ENCODE peak calls at places on chromosomes 11 and 22, in nine cellular contexts. O, C, E, S, M, A, P, F and Z are unnamed samples.

GRCh38 chr11:23540101-23540561 is 679.9 kb upstream of the CCDC179 start:
- DNase-seq in O (no peak), C (no peak), E (no peak), S (no peak), M (no peak), A (peak), P (no peak), F (no peak), Z (no peak)

GRCh38 chr11:24747275-24748251 is 250.7 kb downstream of the LUZP2 start:
- DNase-seq in O (no peak), C (no peak), E (no peak), S (no peak), M (no peak), A (no peak), P (no peak), F (no peak), Z (no peak)

GRCh38 chr22:50576070-50576469 is 2.2 kb downstream of the CPT1B start:
- DNase-seq in O (no peak), C (no peak), E (no peak), S (peak), M (no peak), A (peak), P (peak), F (no peak), Z (no peak)

GRCh38 chr11:103051986-103052385 is 40.0 kb downstream of the DCUN1D5 start:
- DNase-seq in O (no peak), C (no peak), E (no peak), S (no peak), M (no peak), A (no peak), P (no peak), F (no peak), Z (no peak)

GRCh38 chr11:19560156-19560555 is 152.5 kb upstream of the NAV2 start:
- DNase-seq in O (no peak), C (no peak), E (no peak), S (no peak), M (no peak), A (no peak), P (no peak), F (no peak), Z (no peak)

GRCh38 chr11:2510626-2511402 is 66.0 kb downstream of the KCNQ1 start:
- DNase-seq in O (peak), C (peak), E (peak), S (no peak), M (no peak), A (no peak), P (peak), F (peak), Z (no peak)

GRCh38 chr11:104564921-104565580 is 333.2 kb downstream of the CASP12 start:
- DNase-seq in O (no peak), C (no peak), E (peak), S (no peak), M (no peak), A (no peak), P (peak), F (no peak), Z (no peak)

GRCh38 chr11:70251583-70252285 is 18.8 kb upstream of the PPFIA1 start:
- DNase-seq in O (no peak), C (peak), E (no peak), S (no peak), M (no peak), A (no peak), P (peak), F (no peak), Z (no peak)

GRCh38 chr11:96179905-96180304 is 163.1 kb downstream of the MAML2 start:
- DNase-seq in O (no peak), C (no peak), E (no peak), S (no peak), M (no peak), A (no peak), P (no peak), F (no peak), Z (no peak)

GRCh38 chr11:76803811-76804600 is 20.9 kb downstream of the TSKU start:
- DNase-seq in O (no peak), C (no peak), E (peak), S (no peak), M (peak), A (peak), P (no peak), F (no peak), Z (no peak)

GRCh38 chr11:115672412-115672811 is 168.2 kb upstream of the CADM1 start:
- DNase-seq in O (no peak), C (no peak), E (no peak), S (no peak), M (no peak), A (no peak), P (no peak), F (no peak), Z (no peak)

GRCh38 chr22:48860557-48860956 is 967.1 kb downstream of the BRD1 start:
- DNase-seq in O (no peak), C (no peak), E (no peak), S (no peak), M (no peak), A (no peak), P (no peak), F (no peak), Z (no peak)

GRCh38 chr11:25206762-25207161 is 709.9 kb downstream of the LUZP2 start:
- DNase-seq in O (no peak), C (no peak), E (no peak), S (no peak), M (no peak), A (no peak), P (no peak), F (no peak), Z (no peak)

GRCh38 chr11:33633251-33634003 is 67.2 kb downstream of the C11orf91 start:
- DNase-seq in O (no peak), C (no peak), E (no peak), S (no peak), M (no peak), A (peak), P (no peak), F (no peak), Z (no peak)

GRCh38 chr22:44210721-44211120 is 30.0 kb downstream of the PARVG start:
- DNase-seq in O (no peak), C (peak), E (no peak), S (peak), M (no peak), A (no peak), P (no peak), F (no peak), Z (peak)

GRCh38 chr11:22666700-22667439 is 459 bp downstream of the GAS2 start:
- DNase-seq in O (peak), C (peak), E (peak), S (no peak), M (no peak), A (no peak), P (peak), F (no peak), Z (no peak)

GRCh38 chr11:47348859-47349258 is 3.6 kb downstream of the MYBPC3 start:
- DNase-seq in O (no peak), C (no peak), E (no peak), S (no peak), M (no peak), A (peak), P (no peak), F (no peak), Z (no peak)

GRCh38 chr11:30106222-30106621 is 89.4 kb upstream of the KCNA4 start:
- DNase-seq in O (no peak), C (no peak), E (no peak), S (no peak), M (no peak), A (no peak), P (no peak), F (no peak), Z (no peak)

GRCh38 chr11:44632466-44633123 is 67.1 kb downstream of the CD82 start:
- DNase-seq in O (no peak), C (peak), E (peak), S (no peak), M (peak), A (peak), P (peak), F (peak), Z (peak)

GRCh38 chr11:61092280-61092766 is 10.0 kb upstream of the CD5 start:
- DNase-seq in O (no peak), C (no peak), E (no peak), S (no peak), M (no peak), A (no peak), P (no peak), F (no peak), Z (no peak)

GRCh38 chr11:45541693-45542434 is 123.6 kb downstream of the CHST1 start:
- DNase-seq in O (no peak), C (no peak), E (no peak), S (no peak), M (no peak), A (no peak), P (no peak), F (no peak), Z (no peak)

GRCh38 chr22:35539910-35540599 is 576 bp upstream of the RASD2 start:
- DNase-seq in O (peak), C (no peak), E (peak), S (no peak), M (peak), A (no peak), P (peak), F (no peak), Z (no peak)

GRCh38 chr22:17606472-17606871 is 22.1 kb downstream of the ATP6V1E1 start:
- DNase-seq in O (no peak), C (no peak), E (peak), S (no peak), M (no peak), A (no peak), P (no peak), F (no peak), Z (no peak)

GRCh38 chr22:37283393-37283937 is 1.2 kb downstream of the CYTH4 start:
- DNase-seq in O (peak), C (no peak), E (peak), S (no peak), M (peak), A (no peak), P (no peak), F (no peak), Z (no peak)

GRCh38 chr11:116357769-116358544 is 414.8 kb downstream of the BUD13 start:
- DNase-seq in O (no peak), C (no peak), E (no peak), S (no peak), M (no peak), A (peak), P (no peak), F (no peak), Z (no peak)

GRCh38 chr11:111604392-111605009 is 2.3 kb downstream of the SIK2 start:
- DNase-seq in O (no peak), C (no peak), E (no peak), S (no peak), M (peak), A (peak), P (no peak), F (no peak), Z (no peak)

GRCh38 chr11:70506658-70506970 is 108.3 kb downstream of the CTTN start:
- DNase-seq in O (no peak), C (no peak), E (peak), S (no peak), M (no peak), A (no peak), P (peak), F (no peak), Z (no peak)

GRCh38 chr22:38257650-38258246 is 15.1 kb downstream of the TMEM184B start:
- DNase-seq in O (peak), C (no peak), E (no peak), S (no peak), M (no peak), A (no peak), P (no peak), F (no peak), Z (no peak)

GRCh38 chr11:16404781-16405180 is 48.4 kb upstream of the SOX6 start:
- DNase-seq in O (no peak), C (no peak), E (no peak), S (no peak), M (no peak), A (no peak), P (no peak), F (no peak), Z (no peak)

GRCh38 chr11:27296406-27296994 is 66.5 kb downstream of the CCDC34 start:
- DNase-seq in O (no peak), C (no peak), E (no peak), S (peak), M (no peak), A (peak), P (no peak), F (no peak), Z (no peak)

GRCh38 chr11:70089631-70090030 is 11.5 kb downstream of the ANO1 start:
- DNase-seq in O (no peak), C (no peak), E (no peak), S (no peak), M (no peak), A (no peak), P (no peak), F (no peak), Z (no peak)

GRCh38 chr22:23826510-23827350 is 12.1 kb downstream of the DERL3 start:
- DNase-seq in O (peak), C (no peak), E (peak), S (no peak), M (no peak), A (no peak), P (peak), F (no peak), Z (no peak)

DNA sequence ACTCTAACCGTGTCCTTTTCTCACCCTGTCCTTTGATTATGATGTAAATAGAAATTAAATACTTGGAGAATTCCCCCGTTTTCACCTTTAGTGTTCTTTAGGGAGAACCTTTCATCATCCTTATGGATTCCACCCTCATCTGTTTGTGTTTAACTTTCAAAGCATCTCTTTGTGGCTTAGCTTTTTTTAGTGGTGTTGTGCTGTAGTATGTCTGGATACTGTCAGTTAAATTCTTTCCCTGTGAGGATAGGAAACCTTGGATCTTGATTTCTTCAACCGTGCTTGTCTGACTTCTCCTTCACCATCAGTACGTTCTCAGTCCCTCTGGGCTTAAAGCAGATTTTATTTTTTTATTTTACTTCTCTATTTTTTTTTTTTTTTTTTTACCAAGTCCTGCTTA is 48.6 kb downstream of the PPP6R3 start:
- DNase-seq in O (no peak), C (no peak), E (no peak), S (peak), M (no peak), A (no peak), P (no peak), F (no peak), Z (no peak)
- H3K4me3 ChIP-seq in O (no peak), C (no peak), E (no peak), S (no peak), M (no peak), A (no peak), P (no peak), F (no peak), Z (no peak)

GRCh38 chr11:808427-809286 is 1.1 kb upstream of the RPLP2 start:
- DNase-seq in O (no peak), C (peak), E (peak), S (no peak), M (no peak), A (no peak), P (no peak), F (no peak), Z (no peak)

GRCh38 chr11:811446-812245 is 1.9 kb downstream of the RPLP2 start:
- DNase-seq in O (no peak), C (no peak), E (no peak), S (no peak), M (no peak), A (no peak), P (no peak), F (no peak), Z (no peak)

GRCh38 chr11:812390-812789 is 2.6 kb downstream of the RPLP2 start:
- DNase-seq in O (no peak), C (no peak), E (no peak), S (no peak), M (no peak), A (no peak), P (no peak), F (no peak), Z (no peak)

GRCh38 chr11:810040-810567 is 337 bp downstream of the RPLP2 start:
- DNase-seq in O (peak), C (peak), E (no peak), S (no peak), M (no peak), A (no peak), P (no peak), F (no peak), Z (no peak)

GRCh38 chr11:809287-810039 is at the start of gene RPLP2:
- DNase-seq in O (peak), C (peak), E (peak), S (peak), M (peak), A (peak), P (peak), F (peak), Z (peak)
- H3K4me3 ChIP-seq in O (peak), C (peak), E (peak), S (peak), M (peak), A (peak), P (peak), F (peak), Z (peak)

GRCh38 chr11:62591448-62592215 is at the start of gene TUT1:
- DNase-seq in O (peak), C (peak), E (peak), S (peak), M (peak), A (peak), P (peak), F (peak), Z (peak)

GRCh38 chr11:62595124-62595523 is 3.8 kb upstream of the TUT1 start:
- DNase-seq in O (peak), C (no peak), E (no peak), S (no peak), M (no peak), A (no peak), P (no peak), F (no peak), Z (no peak)

GRCh38 chr11:62593434-62594044 is 2.2 kb upstream of the TUT1 start:
- DNase-seq in O (peak), C (peak), E (peak), S (no peak), M (peak), A (peak), P (peak), F (peak), Z (peak)

GRCh38 chr11:62592216-62592815 is 993 bp upstream of the TUT1 start:
- DNase-seq in O (no peak), C (no peak), E (no peak), S (no peak), M (no peak), A (no peak), P (no peak), F (no peak), Z (no peak)

GRCh38 chr11:62592989-62593421 is 1.7 kb upstream of the TUT1 start:
- DNase-seq in O (peak), C (no peak), E (no peak), S (no peak), M (no peak), A (no peak), P (no peak), F (no peak), Z (no peak)
- H3K4me3 ChIP-seq in O (no peak), C (no peak), E (no peak), S (no peak), M (no peak), A (no peak), P (no peak), F (no peak), Z (no peak)

GRCh38 chr11:828501-829115 is 889 bp downstream of the CRACR2B start:
- DNase-seq in O (peak), C (no peak), E (no peak), S (no peak), M (no peak), A (no peak), P (no peak), F (no peak), Z (no peak)

GRCh38 chr11:827861-828167 is at the start of gene CRACR2B:
- DNase-seq in O (peak), C (no peak), E (peak), S (no peak), M (no peak), A (no peak), P (no peak), F (no peak), Z (no peak)

GRCh38 chr11:830295-831131 is 2.2 kb upstream of the CD151 start:
- DNase-seq in O (peak), C (no peak), E (peak), S (no peak), M (peak), A (no peak), P (peak), F (peak), Z (no peak)

GRCh38 chr11:829946-830294 is 2.2 kb downstream of the CRACR2B start:
- DNase-seq in O (no peak), C (no peak), E (no peak), S (no peak), M (no peak), A (no peak), P (no peak), F (no peak), Z (no peak)

GRCh38 chr11:829116-829945 is 1.6 kb downstream of the CRACR2B start:
- DNase-seq in O (peak), C (peak), E (peak), S (no peak), M (no peak), A (no peak), P (no peak), F (peak), Z (no peak)
- H3K4me3 ChIP-seq in O (no peak), C (peak), E (peak), S (no peak), M (peak), A (no peak), P (no peak), F (no peak), Z (no peak)

DNA sequence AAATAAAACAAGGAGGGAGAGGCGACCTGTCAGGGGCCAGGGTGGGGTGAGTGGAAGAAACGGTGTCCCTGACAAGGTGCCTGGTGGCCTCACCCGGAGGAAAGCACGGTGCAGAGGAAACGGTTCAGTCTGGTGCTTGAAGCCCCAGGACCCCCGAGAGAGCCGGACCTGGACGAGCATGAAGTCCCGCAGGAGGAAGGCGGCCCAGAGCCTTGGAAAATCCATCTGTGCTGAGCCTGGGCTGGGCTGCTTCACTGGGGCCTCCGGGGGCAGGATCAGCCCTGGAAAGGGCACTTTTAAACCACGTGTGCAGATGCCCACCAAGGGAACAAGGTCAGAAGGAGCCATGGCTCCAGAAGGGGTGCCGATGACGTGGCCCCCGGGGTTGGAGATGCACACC is 467.3 kb downstream of the OPCML start:
- DNase-seq in O (no peak), C (no peak), E (no peak), S (no peak), M (no peak), A (no peak), P (no peak), F (no peak), Z (no peak)
- H3K4me3 ChIP-seq in O (no peak), C (no peak), E (no peak), S (peak), M (no peak), A (no peak), P (peak), F (no peak), Z (no peak)

GRCh38 chr11:63667993-63668392 is 3.2 kb downstream of the ATL3 start:
- DNase-seq in O (no peak), C (no peak), E (no peak), S (peak), M (no peak), A (peak), P (no peak), F (no peak), Z (peak)
- H3K4me3 ChIP-seq in O (no peak), C (no peak), E (no peak), S (no peak), M (no peak), A (peak), P (no peak), F (no peak), Z (no peak)